ENCODE peak calls at places on chromosome 1, in eight cellular contexts. C is fibroblast of the conjunctiva; U is fibroblast of mammary gland; Q is stimulated activated CD4-positive, alpha-beta T cell treated with anti-CD3 and anti-CD28 coated beads, Interleukin-2, amount 100 ng/mL, for 4 hours; T is NCI-H2029; V is NB4; F is T-helper 1 cell; N is activated CD8-positive, alpha-beta memory T cell treated with anti-CD3 and anti-CD28 coated beads, Interleukin-2, amount 50 U/mL, for 48 hours. B is an unnamed sample.

GRCh38 chr1:59163268-59164092 is 133.4 kb upstream of the FGGY start:
- DNase-seq in C (peak; percentile 71), Q (no peak), U (peak; percentile 92), N (no peak), F (no peak), V (peak; percentile 26), T (no peak), B (no peak)

GRCh38 chr1:22184454-22184853 is 41.6 kb upstream of the WNT4 start:
- DNase-seq in N (no peak), U (no peak), Q (no peak), F (no peak), T (no peak), V (no peak), C (no peak), B (no peak)

GRCh38 chr1:202505356-202505755 is 156.9 kb downstream of the PPP1R12B start:
- DNase-seq in Q (no peak), U (peak; percentile 63), C (peak; percentile 53), V (no peak), T (no peak), N (no peak), F (no peak), B (peak; percentile 78)

GRCh38 chr1:89051944-89052312 is 13.1 kb downstream of the GBP1 start:
- DNase-seq in V (no peak), Q (no peak), C (no peak), N (no peak), U (no peak), T (no peak), F (no peak), B (no peak)

GRCh38 chr1:109246141-109246551 is 3.2 kb upstream of the CELSR2 start:
- DNase-seq in V (no peak), C (no peak), T (no peak), F (no peak), N (no peak), Q (no peak), U (no peak), B (no peak)

GRCh38 chr1:206122686-206123085 is 5.5 kb upstream of the AVPR1B start:
- DNase-seq in T (no peak), Q (no peak), N (no peak), F (no peak), C (no peak), U (no peak), V (no peak), B (no peak)

GRCh38 chr1:208449951-208450350 is 205.8 kb upstream of the PLXNA2 start:
- DNase-seq in U (no peak), C (no peak), T (no peak), V (no peak), Q (no peak), N (no peak), F (no peak), B (no peak)

GRCh38 chr1:7478797-7479499 is 292.1 kb upstream of the VAMP3 start:
- DNase-seq in V (peak; percentile 4), C (no peak), F (no peak), N (no peak), Q (no peak), U (peak; percentile 93), T (no peak), B (peak; percentile 96)

GRCh38 chr1:37658486-37658885 is 23.8 kb upstream of the RSPO1 start:
- DNase-seq in U (no peak), T (no peak), V (no peak), Q (no peak), C (no peak), F (no peak), N (no peak), B (no peak)

GRCh38 chr1:172699111-172699510 is 40.2 kb downstream of the FASLG start:
- DNase-seq in T (no peak), C (no peak), F (peak; percentile 18), U (peak; percentile 30), Q (peak; percentile 79), N (peak; percentile 72), V (peak; percentile 64), B (no peak)

GRCh38 chr1:85494957-85495266 is 30.0 kb upstream of the DDAH1 start:
- DNase-seq in T (no peak), V (no peak), C (no peak), F (no peak), Q (no peak), N (no peak), U (peak; percentile 46), B (peak; percentile 72)

GRCh38 chr1:70528591-70529333 is 117.7 kb downstream of the CTH start:
- DNase-seq in Q (no peak), F (no peak), U (peak; percentile 42), C (peak; percentile 13), N (no peak), V (peak; percentile 46), T (no peak), B (peak; percentile 38)

GRCh38 chr1:19062258-19063029 is 106.0 kb upstream of the IFFO2 start:
- DNase-seq in T (peak; percentile 20), F (no peak), V (no peak), Q (no peak), N (no peak), U (no peak), C (no peak), B (no peak)

GRCh38 chr1:191788551-191788950 is 369.7 kb upstream of the RGS18 start:
- DNase-seq in U (no peak), N (no peak), T (no peak), V (no peak), F (no peak), C (no peak), Q (no peak), B (no peak)

GRCh38 chr1:205589618-205590456 is 42.0 kb downstream of the ELK4 start:
- DNase-seq in F (no peak), C (no peak), N (peak; percentile 37), V (no peak), T (no peak), U (no peak), Q (no peak), B (no peak)